ENCODE peak calls at places on chromosomes 1 and 21, in six cellular contexts. One of them, this sample, is unnamed.

GRCh38 chr1:226891846-226892533 is 21.6 kb downstream of the PSEN2 start:
- DNase-seq in OCI-LY7: no peak
- DNase-seq in breast epithelium: no peak
- DNase-seq in adrenal gland: no peak
- DNase-seq in RWPE1: no peak
- DNase-seq in MCF 10A: no peak
- DNase-seq in this sample: no peak

GRCh38 chr1:30331415-30332065 is 391.8 kb downstream of the MATN1 start:
- DNase-seq in OCI-LY7: no peak
- DNase-seq in breast epithelium: no peak
- DNase-seq in adrenal gland: no peak
- DNase-seq in RWPE1: no peak
- DNase-seq in MCF 10A: peak; percentile 15
- DNase-seq in this sample: peak; percentile 85

GRCh38 chr1:192808588-192809285 is at the start of gene RGS2:
- DNase-seq in OCI-LY7: peak; percentile 94
- DNase-seq in breast epithelium: peak; percentile 81
- DNase-seq in adrenal gland: peak; percentile 95
- DNase-seq in RWPE1: peak; percentile 96
- DNase-seq in MCF 10A: peak; percentile 95
- DNase-seq in this sample: peak; percentile 97

GRCh38 chr1:57167997-57168396 is 202.2 kb upstream of the C8B start:
- DNase-seq in OCI-LY7: no peak
- DNase-seq in breast epithelium: no peak
- DNase-seq in adrenal gland: no peak
- DNase-seq in RWPE1: no peak
- DNase-seq in MCF 10A: no peak
- DNase-seq in this sample: no peak

GRCh38 chr1:21069549-21069948 is 107.1 kb downstream of the EIF4G3 start:
- DNase-seq in OCI-LY7: no peak
- DNase-seq in breast epithelium: no peak
- DNase-seq in adrenal gland: no peak
- DNase-seq in RWPE1: no peak
- DNase-seq in MCF 10A: no peak
- DNase-seq in this sample: no peak

GRCh38 chr1:247895976-247896375 is 589 bp downstream of the OR2W3 start:
- DNase-seq in OCI-LY7: no peak
- DNase-seq in breast epithelium: no peak
- DNase-seq in adrenal gland: no peak
- DNase-seq in RWPE1: no peak
- DNase-seq in MCF 10A: no peak
- DNase-seq in this sample: no peak

GRCh38 chr1:35725591-35725990 is 6.9 kb upstream of the C1orf216 start:
- DNase-seq in OCI-LY7: no peak
- DNase-seq in breast epithelium: no peak
- DNase-seq in adrenal gland: no peak
- DNase-seq in RWPE1: no peak
- DNase-seq in MCF 10A: no peak
- DNase-seq in this sample: no peak

GRCh38 chr1:151759241-151759640 is 4.1 kb downstream of the MRPL9 start:
- DNase-seq in OCI-LY7: no peak
- DNase-seq in breast epithelium: no peak
- DNase-seq in adrenal gland: no peak
- DNase-seq in RWPE1: no peak
- DNase-seq in MCF 10A: no peak
- DNase-seq in this sample: no peak

GRCh38 chr1:30001011-30001410 is 722.4 kb downstream of the MATN1 start:
- DNase-seq in OCI-LY7: no peak
- DNase-seq in breast epithelium: no peak
- DNase-seq in adrenal gland: no peak
- DNase-seq in RWPE1: no peak
- DNase-seq in MCF 10A: no peak
- DNase-seq in this sample: peak; percentile 90

GRCh38 chr1:105632342-105633196 is 1423.9 kb upstream of the PRMT6 start:
- DNase-seq in OCI-LY7: no peak
- DNase-seq in breast epithelium: no peak
- DNase-seq in adrenal gland: no peak
- DNase-seq in RWPE1: no peak
- DNase-seq in MCF 10A: no peak
- DNase-seq in this sample: no peak

GRCh38 chr21:26811031-26811430 is 34.2 kb downstream of the ADAMTS1 start:
- DNase-seq in OCI-LY7: no peak
- DNase-seq in breast epithelium: no peak
- DNase-seq in adrenal gland: no peak
- DNase-seq in RWPE1: no peak
- DNase-seq in MCF 10A: no peak
- DNase-seq in this sample: no peak

GRCh38 chr1:37841652-37842051 is 17.7 kb downstream of the MTF1 start:
- DNase-seq in OCI-LY7: no peak
- DNase-seq in breast epithelium: no peak
- DNase-seq in adrenal gland: no peak
- DNase-seq in RWPE1: no peak
- DNase-seq in MCF 10A: no peak
- DNase-seq in this sample: no peak

GRCh38 chr1:980602-981395 is 1.1 kb downstream of the PERM1 start:
- DNase-seq in OCI-LY7: no peak
- DNase-seq in breast epithelium: no peak
- DNase-seq in adrenal gland: no peak
- DNase-seq in RWPE1: no peak
- DNase-seq in MCF 10A: no peak
- DNase-seq in this sample: no peak

GRCh38 chr1:244735404-244735803 is 82.5 kb downstream of the DESI2 start:
- DNase-seq in OCI-LY7: no peak
- DNase-seq in breast epithelium: no peak
- DNase-seq in adrenal gland: no peak
- DNase-seq in RWPE1: no peak
- DNase-seq in MCF 10A: peak; percentile 66
- DNase-seq in this sample: no peak

GRCh38 chr1:203316626-203317093 is 11.3 kb downstream of the BTG2 start:
- DNase-seq in OCI-LY7: no peak
- DNase-seq in breast epithelium: peak; percentile 74
- DNase-seq in adrenal gland: no peak
- DNase-seq in RWPE1: no peak
- DNase-seq in MCF 10A: no peak
- DNase-seq in this sample: no peak

GRCh38 chr1:165647517-165647916 is 16.5 kb downstream of the MGST3 start:
- DNase-seq in OCI-LY7: no peak
- DNase-seq in breast epithelium: no peak
- DNase-seq in adrenal gland: no peak
- DNase-seq in RWPE1: no peak
- DNase-seq in MCF 10A: no peak
- DNase-seq in this sample: no peak

GRCh38 chr1:235834620-235835019 is 32.1 kb downstream of the LYST start:
- DNase-seq in OCI-LY7: no peak
- DNase-seq in breast epithelium: no peak
- DNase-seq in adrenal gland: no peak
- DNase-seq in RWPE1: no peak
- DNase-seq in MCF 10A: no peak
- DNase-seq in this sample: no peak

GRCh38 chr1:232940262-232940661 is 10.1 kb upstream of the NTPCR start:
- DNase-seq in OCI-LY7: no peak
- DNase-seq in breast epithelium: no peak
- DNase-seq in adrenal gland: no peak
- DNase-seq in RWPE1: no peak
- DNase-seq in MCF 10A: no peak
- DNase-seq in this sample: no peak
- TF ChIP-seq CTCF in OCI-LY7: no peak
- TF ChIP-seq CTCF in breast epithelium: no peak
- TF ChIP-seq CTCF in adrenal gland: no peak
- TF ChIP-seq CTCF in RWPE1: no peak
- TF ChIP-seq CTCF in MCF 10A: no peak
- TF ChIP-seq CTCF in this sample: no peak

GRCh38 chr1:162877412-162877811 is 16.4 kb upstream of the CCDC190 start:
- DNase-seq in OCI-LY7: no peak
- DNase-seq in breast epithelium: no peak
- DNase-seq in adrenal gland: no peak
- DNase-seq in RWPE1: no peak
- DNase-seq in MCF 10A: no peak
- DNase-seq in this sample: no peak

GRCh38 chr1:162881590-162881989 is 20.6 kb upstream of the CCDC190 start:
- DNase-seq in OCI-LY7: no peak
- DNase-seq in breast epithelium: no peak
- DNase-seq in adrenal gland: no peak
- DNase-seq in RWPE1: no peak
- DNase-seq in MCF 10A: no peak
- DNase-seq in this sample: no peak

GRCh38 chr1:162878000-162878596 is 17.1 kb upstream of the CCDC190 start:
- DNase-seq in OCI-LY7: peak; percentile 3
- DNase-seq in breast epithelium: no peak
- DNase-seq in adrenal gland: peak; percentile 46
- DNase-seq in RWPE1: peak; percentile 44
- DNase-seq in MCF 10A: peak; percentile 87
- DNase-seq in this sample: no peak

GRCh38 chr1:162885265-162885664 is 24.3 kb upstream of the CCDC190 start:
- DNase-seq in OCI-LY7: no peak
- DNase-seq in breast epithelium: no peak
- DNase-seq in adrenal gland: no peak
- DNase-seq in RWPE1: no peak
- DNase-seq in MCF 10A: no peak
- DNase-seq in this sample: no peak

DNA sequence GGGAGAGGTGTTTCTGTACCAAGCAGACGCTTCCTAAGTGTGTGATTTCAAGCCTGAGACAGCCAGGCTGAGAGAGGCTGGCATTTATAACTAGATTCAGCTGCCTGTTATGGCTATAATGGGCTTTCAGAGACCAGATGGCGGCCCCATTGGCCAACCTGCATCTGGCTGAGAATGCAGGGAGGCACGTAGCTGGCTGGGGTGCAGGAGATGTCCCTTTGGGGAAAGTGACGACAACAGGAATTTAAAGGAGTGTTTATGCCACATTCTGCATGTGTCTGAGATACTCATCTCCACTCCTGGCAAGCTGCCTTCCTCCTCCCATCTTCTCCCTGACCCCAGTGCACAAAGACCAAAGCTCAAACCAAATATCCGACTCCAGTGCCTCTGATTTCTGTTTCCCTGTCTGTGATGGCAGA is 21.3 kb upstream of the CCDC190 start:
- DNase-seq in OCI-LY7: no peak
- DNase-seq in breast epithelium: no peak
- DNase-seq in adrenal gland: no peak
- DNase-seq in RWPE1: no peak
- DNase-seq in MCF 10A: no peak
- DNase-seq in this sample: no peak
- TF ChIP-seq CTCF in OCI-LY7: no peak
- TF ChIP-seq CTCF in breast epithelium: no peak
- TF ChIP-seq CTCF in adrenal gland: no peak
- TF ChIP-seq CTCF in RWPE1: no peak
- TF ChIP-seq CTCF in MCF 10A: no peak
- TF ChIP-seq CTCF in this sample: no peak

DNA sequence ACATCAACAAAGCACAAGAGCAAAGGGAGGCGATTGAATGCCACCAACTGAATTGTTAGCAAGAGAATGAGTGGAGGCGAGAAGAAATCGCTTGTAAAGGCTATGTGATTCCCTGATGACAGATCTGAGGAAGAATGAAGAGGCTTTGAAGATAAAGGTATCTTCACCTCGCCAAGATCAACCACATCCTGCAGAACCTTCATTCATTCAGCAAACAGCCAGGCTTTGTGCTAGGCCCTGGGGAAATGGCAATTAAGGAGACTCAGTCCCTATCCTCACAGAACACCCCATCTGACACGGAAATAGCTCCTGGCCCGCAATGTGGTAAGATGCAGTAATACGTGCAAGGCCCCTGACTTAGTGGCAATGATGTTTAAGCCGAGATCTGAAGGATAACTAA is 4.4 kb upstream of the VSIG8 start:
- DNase-seq in OCI-LY7: no peak
- DNase-seq in breast epithelium: no peak
- DNase-seq in adrenal gland: no peak
- DNase-seq in RWPE1: no peak
- DNase-seq in MCF 10A: no peak
- DNase-seq in this sample: no peak
- TF ChIP-seq CTCF in OCI-LY7: no peak
- TF ChIP-seq CTCF in breast epithelium: no peak
- TF ChIP-seq CTCF in adrenal gland: no peak
- TF ChIP-seq CTCF in RWPE1: no peak
- TF ChIP-seq CTCF in MCF 10A: no peak
- TF ChIP-seq CTCF in this sample: no peak

GRCh38 chr1:240055978-240056772 is 35.5 kb upstream of the FMN2 start:
- DNase-seq in OCI-LY7: no peak
- DNase-seq in breast epithelium: no peak
- DNase-seq in adrenal gland: no peak
- DNase-seq in RWPE1: no peak
- DNase-seq in MCF 10A: no peak
- DNase-seq in this sample: no peak

DNA sequence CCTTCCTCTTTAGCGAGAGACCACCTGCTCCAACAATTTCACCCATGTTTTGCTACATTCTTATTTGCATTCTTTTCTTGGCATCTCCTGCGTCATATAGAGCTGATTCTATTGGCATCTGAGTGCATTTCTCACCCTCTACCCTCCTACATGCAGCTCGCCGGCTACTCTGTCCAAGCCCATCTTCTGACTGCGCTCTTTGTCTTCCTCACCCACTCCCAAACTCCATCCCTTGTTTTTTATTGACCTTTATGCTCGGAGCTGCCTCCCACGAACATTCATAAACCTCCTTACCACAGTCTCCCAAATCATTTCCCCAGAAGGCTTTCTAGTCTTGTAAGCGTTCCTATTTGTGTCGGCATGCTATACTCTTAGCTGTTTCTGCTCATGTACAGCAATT is 33.6 kb upstream of the FMN2 start:
- DNase-seq in OCI-LY7: no peak
- DNase-seq in breast epithelium: no peak
- DNase-seq in adrenal gland: no peak
- DNase-seq in RWPE1: no peak
- DNase-seq in MCF 10A: no peak
- DNase-seq in this sample: no peak
- TF ChIP-seq CTCF in OCI-LY7: no peak
- TF ChIP-seq CTCF in breast epithelium: no peak
- TF ChIP-seq CTCF in adrenal gland: no peak
- TF ChIP-seq CTCF in RWPE1: no peak
- TF ChIP-seq CTCF in MCF 10A: no peak
- TF ChIP-seq CTCF in this sample: no peak

DNA sequence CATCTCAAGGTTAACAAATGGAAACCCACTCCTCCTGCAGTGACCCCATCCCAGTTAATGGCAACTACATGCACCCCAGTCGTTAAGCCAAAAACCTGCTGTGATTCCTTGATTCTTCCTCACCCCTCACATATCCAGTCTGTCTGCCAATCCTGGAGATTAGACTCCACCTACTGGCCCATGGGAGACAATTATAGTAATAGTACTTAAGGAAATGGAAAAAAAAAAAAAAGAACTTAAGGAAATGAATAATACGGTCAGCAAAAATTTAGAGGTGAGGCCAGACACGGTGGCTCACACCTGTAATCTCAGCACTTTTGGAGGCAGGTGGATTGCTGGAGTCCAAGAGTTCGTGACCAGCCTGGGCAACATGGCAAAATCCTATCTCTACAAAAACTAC is 7.0 kb downstream of the NOL9 start:
- DNase-seq in OCI-LY7: no peak
- DNase-seq in breast epithelium: no peak
- DNase-seq in adrenal gland: no peak
- DNase-seq in RWPE1: no peak
- DNase-seq in MCF 10A: peak; percentile 17
- DNase-seq in this sample: no peak
- TF ChIP-seq CTCF in OCI-LY7: no peak
- TF ChIP-seq CTCF in breast epithelium: no peak
- TF ChIP-seq CTCF in adrenal gland: no peak
- TF ChIP-seq CTCF in RWPE1: no peak
- TF ChIP-seq CTCF in MCF 10A: no peak
- TF ChIP-seq CTCF in this sample: no peak

GRCh38 chr1:112298558-112298957 is 97.5 kb upstream of the CTTNBP2NL start:
- DNase-seq in OCI-LY7: peak; percentile 29
- DNase-seq in breast epithelium: no peak
- DNase-seq in adrenal gland: no peak
- DNase-seq in RWPE1: peak; percentile 71
- DNase-seq in MCF 10A: peak; percentile 76
- DNase-seq in this sample: no peak
- TF ChIP-seq CTCF in OCI-LY7: peak; percentile 80
- TF ChIP-seq CTCF in breast epithelium: no peak
- TF ChIP-seq CTCF in adrenal gland: peak; percentile 34
- TF ChIP-seq CTCF in RWPE1: peak; percentile 54
- TF ChIP-seq CTCF in MCF 10A: peak; percentile 83
- TF ChIP-seq CTCF in this sample: peak; percentile 59

This sample was measured in esophagus muscularis mucosa.